ENCODE peak calls at places on chromosomes 4 and X, in four cellular contexts. One of them, this sample, is unnamed.

GRCh38 chr4:156578005-156578404 is 393.6 kb downstream of the PDGFC start:
- DNase-seq in tibial artery: no peak
- DNase-seq in GM03348: no peak
- DNase-seq in RPMI8226: no peak
- DNase-seq in this sample: no peak

GRCh38 chr4:15653864-15654391 is 1.2 kb downstream of the FBXL5 start:
- DNase-seq in tibial artery: no peak
- DNase-seq in GM03348: peak
- DNase-seq in RPMI8226: peak
- DNase-seq in this sample: peak

GRCh38 chr4:124943145-124943889 is 230.8 kb upstream of the ANKRD50 start:
- DNase-seq in tibial artery: no peak
- DNase-seq in GM03348: no peak
- DNase-seq in RPMI8226: no peak
- DNase-seq in this sample: no peak

GRCh38 chr4:186845137-186845842 is 121.6 kb upstream of the FAT1 start:
- DNase-seq in tibial artery: peak
- DNase-seq in GM03348: peak
- DNase-seq in RPMI8226: no peak
- DNase-seq in this sample: peak

GRCh38 chr4:55808187-55808586 is 11.4 kb upstream of the EXOC1L start:
- DNase-seq in tibial artery: no peak
- DNase-seq in GM03348: no peak
- DNase-seq in RPMI8226: no peak
- DNase-seq in this sample: no peak

GRCh38 chr4:38162240-38162784 is 202.1 kb downstream of the PTTG2 start:
- DNase-seq in tibial artery: no peak
- DNase-seq in GM03348: no peak
- DNase-seq in RPMI8226: no peak
- DNase-seq in this sample: no peak

GRCh38 chr4:31194823-31195222 is 474.7 kb downstream of the PCDH7 start:
- DNase-seq in tibial artery: no peak
- DNase-seq in GM03348: no peak
- DNase-seq in RPMI8226: no peak
- DNase-seq in this sample: no peak

GRCh38 chrX:111445485-111445884 is 33.5 kb upstream of the DCX start:
- DNase-seq in tibial artery: no peak
- DNase-seq in GM03348: peak
- DNase-seq in RPMI8226: peak
- DNase-seq in this sample: peak

GRCh38 chrX:30612250-30612655 is 34.7 kb upstream of the TASL start:
- DNase-seq in tibial artery: no peak
- DNase-seq in GM03348: no peak
- DNase-seq in RPMI8226: no peak
- DNase-seq in this sample: no peak

GRCh38 chrX:34880656-34881055 is 61.9 kb upstream of the FAM47B start:
- DNase-seq in tibial artery: no peak
- DNase-seq in GM03348: peak
- DNase-seq in RPMI8226: no peak
- DNase-seq in this sample: no peak

GRCh38 chrX:154372612-154373022 is 1.8 kb downstream of the FLNA start:
- DNase-seq in tibial artery: no peak
- DNase-seq in GM03348: no peak
- DNase-seq in RPMI8226: no peak
- DNase-seq in this sample: peak